ENCODE peak calls at places on chromosomes 3 and 15, in seven cellular contexts. R is cardiac muscle cell, U is epithelial cell of esophagus, P is fibroblast of mammary gland, W is brain microvascular endothelial cell, O is body of pancreas, N is transverse colon. Q is an unnamed sample.
A peak's percentile ranks its signal among the peaks of the same experiment; 100 is the strongest.

GRCh38 chr15:75502360-75502759 is 50.9 kb upstream of the SIN3A start:
- DNase-seq in W (no peak), O (no peak), N (peak; percentile 27), U (no peak), R (no peak), P (no peak), Q (no peak)

GRCh38 chr3:124572851-124573405 is 157.3 kb upstream of the UMPS start:
- DNase-seq in R (no peak), W (no peak), P (no peak), N (no peak), U (no peak), O (no peak), Q (no peak)

GRCh38 chr3:176513604-176514003 is 683.7 kb downstream of the TBL1XR1 start:
- DNase-seq in U (no peak), W (no peak), R (peak; percentile 3), N (no peak), O (no peak), P (peak; percentile 6), Q (no peak)

GRCh38 chr3:33096103-33096868 is 660 bp downstream of the GLB1 start:
- DNase-seq in U (peak; percentile 47), R (peak; percentile 48), P (peak; percentile 33), O (peak; percentile 51), W (peak; percentile 16), N (peak; percentile 67), Q (peak; percentile 56)

GRCh38 chr3:138963161-138963560 is 16.1 kb downstream of the FOXL2NB start:
- DNase-seq in R (no peak), O (no peak), U (no peak), W (no peak), N (no peak), P (no peak), Q (no peak)

GRCh38 chr3:14131134-14131533 is 6.3 kb downstream of the TMEM43 start:
- DNase-seq in W (no peak), N (no peak), P (no peak), U (no peak), R (no peak), O (no peak), Q (no peak)

GRCh38 chr3:122063908-122064307 is 8.7 kb downstream of the CD86 start:
- DNase-seq in U (no peak), N (no peak), P (no peak), O (no peak), W (no peak), R (no peak), Q (no peak)

GRCh38 chr3:72639736-72640135 is 208.5 kb downstream of the SHQ1 start:
- DNase-seq in U (peak; percentile 46), P (no peak), N (no peak), W (no peak), O (no peak), R (no peak), Q (no peak)

GRCh38 chr3:193872265-193872753 is 263.6 kb upstream of the HES1 start:
- DNase-seq in N (peak; percentile 80), U (peak; percentile 99), R (no peak), P (peak; percentile 99), O (peak; percentile 87), W (peak; percentile 92), Q (peak; percentile 61)

GRCh38 chr3:188326968-188327367 is 173.0 kb downstream of the LPP start:
- DNase-seq in R (no peak), P (no peak), W (no peak), O (no peak), U (no peak), N (no peak), Q (peak; percentile 37)

GRCh38 chr3:87437765-87438164 is 161.4 kb upstream of the POU1F1 start:
- DNase-seq in R (no peak), U (peak; percentile 37), O (no peak), N (no peak), W (peak; percentile 72), P (no peak), Q (peak; percentile 32)

GRCh38 chr3:17473761-17474160 is 268.7 kb downstream of the TBC1D5 start:
- DNase-seq in U (peak; percentile 16), O (no peak), N (no peak), R (no peak), W (no peak), P (peak; percentile 32), Q (peak; percentile 45)
- TF ChIP-seq CTCF in U (no peak), O (no peak), N (no peak), R (peak; percentile 23), W (no peak), P (peak; percentile 24), Q (peak; percentile 31)

GRCh38 chr3:186362409-186362757 is 349 bp upstream of the DGKG start:
- DNase-seq in N (no peak), R (no peak), W (no peak), P (no peak), U (no peak), O (no peak), Q (no peak)
- H3K4me3 ChIP-seq in N (peak overlapping the region; percentile 50), R (peak overlapping the region; percentile 38), W (peak overlapping the region; percentile 47), P (no peak overlapping the region), U (no peak overlapping the region), O (no peak overlapping the region), Q (peak overlapping the region; percentile 24)

DNA sequence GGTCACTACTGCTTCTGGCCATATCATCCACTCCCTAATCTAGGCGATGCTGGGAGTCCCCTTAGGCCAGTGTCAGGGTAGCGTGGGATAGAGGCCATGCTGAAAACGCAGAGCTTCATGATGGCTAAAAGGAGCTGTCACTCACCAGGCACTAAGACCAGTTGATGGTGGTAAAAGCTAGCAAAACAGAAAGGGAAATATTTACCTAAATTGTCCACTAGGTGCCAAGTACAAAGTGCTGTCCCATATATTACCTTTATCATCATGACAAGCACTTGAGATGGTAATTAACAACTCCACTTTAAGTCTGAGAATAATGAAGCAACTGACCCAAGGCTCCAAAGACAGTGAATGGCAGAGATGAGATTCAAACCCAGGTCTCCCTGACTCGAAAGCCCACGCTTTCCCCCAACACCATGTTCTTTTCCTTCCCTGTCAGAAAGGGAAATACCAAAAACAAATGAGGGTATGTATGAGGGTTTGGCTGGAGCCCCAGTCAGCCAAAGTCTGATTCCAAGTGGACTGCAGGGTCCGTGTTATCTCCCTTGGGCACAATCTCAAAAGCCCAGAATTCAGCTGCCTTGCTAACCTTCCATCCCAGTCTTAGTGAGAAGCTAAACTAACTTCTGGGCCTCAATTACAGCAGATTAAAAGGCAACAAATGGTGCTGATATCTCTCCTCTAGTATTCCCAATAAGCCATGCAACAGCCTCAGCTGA is 84.7 kb downstream of the RBPMS2 start:
- DNase-seq in R (no peak), O (no peak), N (no peak), P (no peak), W (no peak), U (no peak), Q (no peak)
- TF ChIP-seq CTCF in R (no peak), O (no peak), N (peak; percentile 16), P (no peak), W (no peak), U (no peak), Q (no peak)

DNA sequence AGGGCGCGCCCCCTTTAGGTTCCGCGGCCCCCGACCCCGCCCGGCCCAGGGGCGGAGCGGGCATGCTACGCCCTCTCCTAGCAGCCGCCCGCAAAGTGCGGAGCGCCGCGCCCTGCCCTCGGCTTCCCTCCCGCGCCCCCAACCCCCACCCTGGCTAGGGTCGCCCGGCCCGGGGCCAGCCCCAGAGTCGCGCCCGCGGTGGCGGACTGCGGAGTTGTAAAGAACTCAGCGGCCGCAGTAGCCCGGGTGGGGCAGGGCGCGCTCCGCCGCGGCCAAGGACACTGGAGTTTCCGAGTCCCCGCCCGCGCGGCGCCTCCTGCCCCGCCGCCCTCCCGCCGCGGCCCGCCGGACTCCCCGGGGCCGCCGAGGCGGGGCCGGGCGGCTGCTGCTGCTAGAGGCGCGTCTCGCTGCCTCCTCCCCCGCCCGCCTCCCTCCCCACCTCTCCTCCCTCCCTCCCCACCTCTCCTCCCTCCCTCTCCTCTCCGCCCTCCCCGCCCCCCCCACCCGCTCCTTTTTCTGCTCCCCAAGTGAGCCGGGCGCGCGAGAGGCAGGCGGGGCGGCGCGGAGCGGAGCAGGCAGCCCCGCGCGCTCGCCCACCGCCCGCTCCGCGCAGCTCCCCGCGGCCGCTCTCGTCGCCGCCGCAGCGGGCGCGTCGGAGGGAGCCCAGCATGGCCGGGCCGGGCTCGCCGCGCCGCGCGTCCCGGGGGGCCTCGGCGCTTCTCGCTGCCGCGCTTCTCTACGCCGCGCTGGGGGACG is at the start of gene CACNA2D3:
- DNase-seq in N (peak; percentile 26), U (peak; percentile 14), R (peak; percentile 71), O (peak; percentile 53), P (no peak), W (no peak), Q (no peak)
- H3K4me3 ChIP-seq in N (peak within 1 kb of the TSS; percentile 68), U (no peak within 1 kb of the TSS), R (peak within 1 kb of the TSS; percentile 57), O (no peak within 1 kb of the TSS), P (no peak within 1 kb of the TSS), W (peak within 1 kb of the TSS; percentile 17), Q (peak within 1 kb of the TSS; percentile 55)

DNA sequence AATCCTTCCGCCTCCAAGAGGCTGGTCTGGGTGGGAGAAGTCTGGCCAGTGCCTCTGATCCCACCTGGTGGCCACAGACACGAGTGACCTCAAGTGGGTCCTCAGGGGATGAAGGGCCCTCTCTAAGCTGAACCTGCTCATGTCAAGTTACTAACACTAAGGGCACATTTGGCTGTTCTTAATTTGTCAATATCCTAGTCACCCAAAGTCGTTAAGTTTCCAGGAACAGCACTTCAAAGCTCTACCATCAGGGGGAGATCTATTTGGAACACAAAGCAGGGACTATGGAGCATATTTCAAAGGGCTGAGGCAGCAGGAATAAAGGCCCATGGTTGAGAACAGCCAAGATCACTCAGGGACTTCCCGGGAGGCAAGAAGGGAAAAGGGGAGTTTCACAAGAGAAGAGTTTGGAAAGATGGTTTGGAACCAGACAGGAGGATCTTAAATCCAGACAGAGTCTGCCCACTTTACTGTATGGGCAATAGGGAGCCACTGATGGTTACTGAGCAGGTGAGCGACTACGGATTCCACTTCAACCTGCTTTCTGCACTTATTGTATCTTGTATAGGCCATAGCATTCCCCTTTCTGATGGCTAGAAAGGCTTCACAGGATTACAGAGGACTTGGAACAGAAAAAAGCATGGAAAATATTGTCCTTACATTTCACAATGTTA is 13.7 kb downstream of the OXTR start:
- DNase-seq in P (no peak), O (no peak), U (no peak), N (no peak), R (no peak), W (no peak), Q (peak; percentile 41)
- TF ChIP-seq CTCF in P (peak; percentile 38), O (no peak), U (peak; percentile 34), N (no peak), R (peak; percentile 45), W (peak; percentile 63), Q (peak; percentile 46)

DNA sequence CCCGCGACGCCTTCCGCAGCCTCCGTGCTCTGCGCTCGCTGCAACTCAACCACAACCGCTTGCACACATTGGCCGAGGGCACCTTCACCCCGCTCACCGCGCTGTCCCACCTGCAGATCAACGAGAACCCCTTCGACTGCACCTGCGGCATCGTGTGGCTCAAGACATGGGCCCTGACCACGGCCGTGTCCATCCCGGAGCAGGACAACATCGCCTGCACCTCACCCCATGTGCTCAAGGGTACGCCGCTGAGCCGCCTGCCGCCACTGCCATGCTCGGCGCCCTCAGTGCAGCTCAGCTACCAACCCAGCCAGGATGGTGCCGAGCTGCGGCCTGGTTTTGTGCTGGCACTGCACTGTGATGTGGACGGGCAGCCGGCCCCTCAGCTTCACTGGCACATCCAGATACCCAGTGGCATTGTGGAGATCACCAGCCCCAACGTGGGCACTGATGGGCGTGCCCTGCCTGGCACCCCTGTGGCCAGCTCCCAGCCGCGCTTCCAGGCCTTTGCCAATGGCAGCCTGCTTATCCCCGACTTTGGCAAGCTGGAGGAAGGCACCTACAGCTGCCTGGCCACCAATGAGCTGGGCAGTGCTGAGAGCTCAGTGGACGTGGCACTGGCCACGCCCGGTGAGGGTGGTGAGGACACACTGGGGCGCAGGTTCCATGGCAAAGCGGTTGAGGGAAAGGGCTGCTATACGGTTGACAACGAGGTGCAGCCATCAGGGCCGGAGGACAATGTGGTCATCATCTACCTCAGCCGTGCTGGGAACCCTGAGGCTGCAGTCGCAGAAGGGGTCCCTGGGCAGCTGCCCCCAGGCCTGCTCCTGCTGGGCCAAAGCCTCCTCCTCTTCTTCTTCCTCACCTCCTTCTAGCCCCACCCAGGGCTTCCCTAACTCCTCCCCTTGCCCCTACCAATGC is 2.0 kb downstream of the ISLR start:
- DNase-seq in R (no peak), U (no peak), O (no peak), P (no peak), W (no peak), N (no peak), Q (no peak)
- H3K4me3 ChIP-seq in R (no peak overlapping the region), U (no peak overlapping the region), O (no peak overlapping the region), P (no peak overlapping the region), W (no peak overlapping the region), N (no peak overlapping the region), Q (no peak overlapping the region)

Q was measured in cardiac fibroblast.